ENCODE peak calls at places on chromosome 17, in seven cellular contexts. One of them, this sample, is unnamed.

GRCh38 chr17:75036643-75037268 is 10.0 kb downstream of the ATP5PD start:
- DNase-seq in BJ: no peak
- DNase-seq in SJCRH30: peak; percentile 97
- DNase-seq in fibroblast of lung: peak; percentile 95
- DNase-seq in pancreas: peak; percentile 65
- DNase-seq in DND-41: peak; percentile 43
- DNase-seq in psoas muscle: peak; percentile 90
- DNase-seq in this sample: peak; percentile 55

GRCh38 chr17:5753421-5753820 is 169.1 kb upstream of the NLRP1 start:
- DNase-seq in BJ: no peak
- DNase-seq in SJCRH30: no peak
- DNase-seq in fibroblast of lung: no peak
- DNase-seq in pancreas: no peak
- DNase-seq in DND-41: no peak
- DNase-seq in psoas muscle: no peak
- DNase-seq in this sample: no peak

GRCh38 chr17:29100296-29100695 is 57.4 kb downstream of the PIPOX start:
- DNase-seq in BJ: no peak
- DNase-seq in SJCRH30: no peak
- DNase-seq in fibroblast of lung: no peak
- DNase-seq in pancreas: no peak
- DNase-seq in DND-41: no peak
- DNase-seq in psoas muscle: no peak
- DNase-seq in this sample: no peak

GRCh38 chr17:4808378-4808767 is 1.4 kb downstream of the PLD2 start:
- DNase-seq in BJ: no peak
- DNase-seq in SJCRH30: no peak
- DNase-seq in fibroblast of lung: peak; percentile 26
- DNase-seq in pancreas: peak; percentile 79
- DNase-seq in DND-41: no peak
- DNase-seq in psoas muscle: peak; percentile 46
- DNase-seq in this sample: peak; percentile 61

GRCh38 chr17:5837055-5837491 is 233.1 kb upstream of the WSCD1 start:
- DNase-seq in BJ: peak; percentile 19
- DNase-seq in SJCRH30: no peak
- DNase-seq in fibroblast of lung: no peak
- DNase-seq in pancreas: no peak
- DNase-seq in DND-41: no peak
- DNase-seq in psoas muscle: no peak
- DNase-seq in this sample: no peak

GRCh38 chr17:33370384-33370783 is 77.3 kb upstream of the ASIC2 start:
- DNase-seq in BJ: no peak
- DNase-seq in SJCRH30: no peak
- DNase-seq in fibroblast of lung: no peak
- DNase-seq in pancreas: no peak
- DNase-seq in DND-41: no peak
- DNase-seq in psoas muscle: no peak
- DNase-seq in this sample: peak; percentile 46

GRCh38 chr17:76204277-76204676 is 36.0 kb downstream of the RNF157 start:
- DNase-seq in BJ: peak; percentile 20
- DNase-seq in SJCRH30: peak; percentile 20
- DNase-seq in fibroblast of lung: peak; percentile 60
- DNase-seq in pancreas: no peak
- DNase-seq in DND-41: no peak
- DNase-seq in psoas muscle: no peak
- DNase-seq in this sample: no peak

GRCh38 chr17:73747221-73748002 is 103.2 kb upstream of the SDK2 start:
- DNase-seq in BJ: no peak
- DNase-seq in SJCRH30: no peak
- DNase-seq in fibroblast of lung: no peak
- DNase-seq in pancreas: peak; percentile 71
- DNase-seq in DND-41: no peak
- DNase-seq in psoas muscle: no peak
- DNase-seq in this sample: no peak

GRCh38 chr17:17088511-17089205 is 46.4 kb downstream of the MPRIP start:
- DNase-seq in BJ: no peak
- DNase-seq in SJCRH30: no peak
- DNase-seq in fibroblast of lung: no peak
- DNase-seq in pancreas: no peak
- DNase-seq in DND-41: no peak
- DNase-seq in psoas muscle: no peak
- DNase-seq in this sample: no peak

GRCh38 chr17:46811978-46812583 is 6.4 kb downstream of the WNT3 start:
- DNase-seq in BJ: peak; percentile 36
- DNase-seq in SJCRH30: no peak
- DNase-seq in fibroblast of lung: no peak
- DNase-seq in pancreas: no peak
- DNase-seq in DND-41: no peak
- DNase-seq in psoas muscle: no peak
- DNase-seq in this sample: peak; percentile 60

GRCh38 chr17:65013613-65014391 is 42.7 kb downstream of the GNA13 start:
- DNase-seq in BJ: peak; percentile 57
- DNase-seq in SJCRH30: no peak
- DNase-seq in fibroblast of lung: peak; percentile 93
- DNase-seq in pancreas: no peak
- DNase-seq in DND-41: no peak
- DNase-seq in psoas muscle: no peak
- DNase-seq in this sample: no peak

GRCh38 chr17:30939059-30939689 is 17.4 kb downstream of the ADAP2 start:
- DNase-seq in BJ: no peak
- DNase-seq in SJCRH30: no peak
- DNase-seq in fibroblast of lung: peak; percentile 15
- DNase-seq in pancreas: no peak
- DNase-seq in DND-41: peak; percentile 11
- DNase-seq in psoas muscle: no peak
- DNase-seq in this sample: no peak

GRCh38 chr17:66849851-66850580 is 15.1 kb downstream of the CACNG5 start:
- DNase-seq in BJ: no peak
- DNase-seq in SJCRH30: no peak
- DNase-seq in fibroblast of lung: no peak
- DNase-seq in pancreas: no peak
- DNase-seq in DND-41: no peak
- DNase-seq in psoas muscle: no peak
- DNase-seq in this sample: no peak

GRCh38 chr17:35578929-35579448 is 618 bp upstream of the PEX12 start:
- DNase-seq in BJ: no peak
- DNase-seq in SJCRH30: no peak
- DNase-seq in fibroblast of lung: no peak
- DNase-seq in pancreas: no peak
- DNase-seq in DND-41: no peak
- DNase-seq in psoas muscle: no peak
- DNase-seq in this sample: no peak

GRCh38 chr17:53058031-53058430 is 764.7 kb upstream of the KIF2B start:
- DNase-seq in BJ: no peak
- DNase-seq in SJCRH30: peak; percentile 77
- DNase-seq in fibroblast of lung: no peak
- DNase-seq in pancreas: no peak
- DNase-seq in DND-41: no peak
- DNase-seq in psoas muscle: no peak
- DNase-seq in this sample: no peak

GRCh38 chr17:67078292-67078691 is 33.9 kb downstream of the CACNG1 start:
- DNase-seq in BJ: no peak
- DNase-seq in SJCRH30: no peak
- DNase-seq in fibroblast of lung: no peak
- DNase-seq in pancreas: no peak
- DNase-seq in DND-41: no peak
- DNase-seq in psoas muscle: no peak
- DNase-seq in this sample: no peak

GRCh38 chr17:5892897-5893656 is 177.1 kb upstream of the WSCD1 start:
- DNase-seq in BJ: no peak
- DNase-seq in SJCRH30: peak; percentile 11
- DNase-seq in fibroblast of lung: no peak
- DNase-seq in pancreas: no peak
- DNase-seq in DND-41: no peak
- DNase-seq in psoas muscle: no peak
- DNase-seq in this sample: peak; percentile 42

GRCh38 chr17:41082565-41083136 is 1.3 kb upstream of the KRTAP4-7 start:
- DNase-seq in BJ: no peak
- DNase-seq in SJCRH30: no peak
- DNase-seq in fibroblast of lung: no peak
- DNase-seq in pancreas: no peak
- DNase-seq in DND-41: no peak
- DNase-seq in psoas muscle: no peak
- DNase-seq in this sample: no peak

GRCh38 chr17:47102914-47103313 is 86.2 kb downstream of the CDC27 start:
- DNase-seq in BJ: no peak
- DNase-seq in SJCRH30: no peak
- DNase-seq in fibroblast of lung: no peak
- DNase-seq in pancreas: no peak
- DNase-seq in DND-41: no peak
- DNase-seq in psoas muscle: no peak
- DNase-seq in this sample: no peak

GRCh38 chr17:64223283-64223682 is 39.8 kb downstream of the TEX2 start:
- DNase-seq in BJ: no peak
- DNase-seq in SJCRH30: no peak
- DNase-seq in fibroblast of lung: no peak
- DNase-seq in pancreas: no peak
- DNase-seq in DND-41: no peak
- DNase-seq in psoas muscle: no peak
- DNase-seq in this sample: no peak

GRCh38 chr17:28141333-28141732 is 98.9 kb downstream of the NLK start:
- DNase-seq in BJ: no peak
- DNase-seq in SJCRH30: no peak
- DNase-seq in fibroblast of lung: no peak
- DNase-seq in pancreas: no peak
- DNase-seq in DND-41: no peak
- DNase-seq in psoas muscle: no peak
- DNase-seq in this sample: no peak

GRCh38 chr17:12995896-12996295 is 21.9 kb downstream of the ELAC2 start:
- DNase-seq in BJ: no peak
- DNase-seq in SJCRH30: no peak
- DNase-seq in fibroblast of lung: no peak
- DNase-seq in pancreas: peak; percentile 47
- DNase-seq in DND-41: no peak
- DNase-seq in psoas muscle: no peak
- DNase-seq in this sample: peak; percentile 21
- H3K4me3 ChIP-seq in BJ: no peak overlapping the region
- H3K4me3 ChIP-seq in SJCRH30: no peak overlapping the region
- H3K4me3 ChIP-seq in fibroblast of lung: no peak overlapping the region
- H3K4me3 ChIP-seq in pancreas: no peak overlapping the region
- H3K4me3 ChIP-seq in DND-41: no peak overlapping the region
- H3K4me3 ChIP-seq in psoas muscle: no peak overlapping the region
- H3K4me3 ChIP-seq in this sample: no peak overlapping the region

GRCh38 chr17:78432929-78433727 is 54.7 kb downstream of the PGS1 start:
- DNase-seq in BJ: no peak
- DNase-seq in SJCRH30: no peak
- DNase-seq in fibroblast of lung: no peak
- DNase-seq in pancreas: no peak
- DNase-seq in DND-41: no peak
- DNase-seq in psoas muscle: no peak
- DNase-seq in this sample: peak; percentile 44
- H3K27me3 ChIP-seq in BJ: peaks cover 6% of the 10 kb centered on the region
- H3K27me3 ChIP-seq in SJCRH30: no peaks in the 10 kb centered on the region
- H3K27me3 ChIP-seq in fibroblast of lung: no peaks in the 10 kb centered on the region
- H3K27me3 ChIP-seq in pancreas: no peaks in the 10 kb centered on the region
- H3K27me3 ChIP-seq in DND-41: no peaks in the 10 kb centered on the region
- H3K27me3 ChIP-seq in psoas muscle: peaks cover 4% of the 10 kb centered on the region
- H3K27me3 ChIP-seq in this sample: no peaks in the 10 kb centered on the region

GRCh38 chr17:55895112-55895759 is 144.4 kb downstream of the PCTP start:
- DNase-seq in BJ: no peak
- DNase-seq in SJCRH30: no peak
- DNase-seq in fibroblast of lung: no peak
- DNase-seq in pancreas: no peak
- DNase-seq in DND-41: peak; percentile 74
- DNase-seq in psoas muscle: peak; percentile 25
- DNase-seq in this sample: no peak

GRCh38 chr17:55903028-55903690 is 152.3 kb downstream of the PCTP start:
- DNase-seq in BJ: no peak
- DNase-seq in SJCRH30: peak; percentile 24
- DNase-seq in fibroblast of lung: no peak
- DNase-seq in pancreas: no peak
- DNase-seq in DND-41: no peak
- DNase-seq in psoas muscle: no peak
- DNase-seq in this sample: no peak

GRCh38 chr17:55898195-55898594 is 147.3 kb downstream of the PCTP start:
- DNase-seq in BJ: no peak
- DNase-seq in SJCRH30: no peak
- DNase-seq in fibroblast of lung: no peak
- DNase-seq in pancreas: no peak
- DNase-seq in DND-41: no peak
- DNase-seq in psoas muscle: peak; percentile 19
- DNase-seq in this sample: no peak

DNA sequence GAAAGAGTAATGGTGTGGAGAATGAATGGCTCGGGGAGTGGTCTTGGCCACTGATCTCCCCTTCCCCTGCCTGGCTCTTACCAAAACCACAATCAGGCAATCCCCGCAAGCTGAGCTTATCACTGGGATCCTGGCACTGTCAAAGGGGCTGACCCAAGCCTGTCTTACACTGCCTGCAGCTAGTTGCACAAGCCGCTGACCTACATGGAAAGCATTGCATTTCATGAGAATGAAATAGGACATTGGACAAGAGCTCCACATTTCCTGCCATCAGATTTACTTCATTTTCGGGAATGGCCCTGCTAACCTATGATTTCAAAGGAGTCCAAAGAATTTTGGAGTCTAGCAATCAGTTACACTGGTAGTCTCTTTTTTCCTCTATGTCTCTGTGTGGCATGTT is 146.4 kb downstream of the PCTP start:
- DNase-seq in BJ: no peak
- DNase-seq in SJCRH30: no peak
- DNase-seq in fibroblast of lung: no peak
- DNase-seq in pancreas: no peak
- DNase-seq in DND-41: no peak
- DNase-seq in psoas muscle: peak; percentile 49
- DNase-seq in this sample: no peak
- H3K36me3 ChIP-seq in BJ: no peaks in the 10 kb centered on the region
- H3K36me3 ChIP-seq in SJCRH30: no peaks in the 10 kb centered on the region
- H3K36me3 ChIP-seq in fibroblast of lung: no peaks in the 10 kb centered on the region
- H3K36me3 ChIP-seq in pancreas: no peaks in the 10 kb centered on the region
- H3K36me3 ChIP-seq in DND-41: no peaks in the 10 kb centered on the region
- H3K36me3 ChIP-seq in psoas muscle: no peaks in the 10 kb centered on the region
- H3K36me3 ChIP-seq in this sample: no peaks in the 10 kb centered on the region

DNA sequence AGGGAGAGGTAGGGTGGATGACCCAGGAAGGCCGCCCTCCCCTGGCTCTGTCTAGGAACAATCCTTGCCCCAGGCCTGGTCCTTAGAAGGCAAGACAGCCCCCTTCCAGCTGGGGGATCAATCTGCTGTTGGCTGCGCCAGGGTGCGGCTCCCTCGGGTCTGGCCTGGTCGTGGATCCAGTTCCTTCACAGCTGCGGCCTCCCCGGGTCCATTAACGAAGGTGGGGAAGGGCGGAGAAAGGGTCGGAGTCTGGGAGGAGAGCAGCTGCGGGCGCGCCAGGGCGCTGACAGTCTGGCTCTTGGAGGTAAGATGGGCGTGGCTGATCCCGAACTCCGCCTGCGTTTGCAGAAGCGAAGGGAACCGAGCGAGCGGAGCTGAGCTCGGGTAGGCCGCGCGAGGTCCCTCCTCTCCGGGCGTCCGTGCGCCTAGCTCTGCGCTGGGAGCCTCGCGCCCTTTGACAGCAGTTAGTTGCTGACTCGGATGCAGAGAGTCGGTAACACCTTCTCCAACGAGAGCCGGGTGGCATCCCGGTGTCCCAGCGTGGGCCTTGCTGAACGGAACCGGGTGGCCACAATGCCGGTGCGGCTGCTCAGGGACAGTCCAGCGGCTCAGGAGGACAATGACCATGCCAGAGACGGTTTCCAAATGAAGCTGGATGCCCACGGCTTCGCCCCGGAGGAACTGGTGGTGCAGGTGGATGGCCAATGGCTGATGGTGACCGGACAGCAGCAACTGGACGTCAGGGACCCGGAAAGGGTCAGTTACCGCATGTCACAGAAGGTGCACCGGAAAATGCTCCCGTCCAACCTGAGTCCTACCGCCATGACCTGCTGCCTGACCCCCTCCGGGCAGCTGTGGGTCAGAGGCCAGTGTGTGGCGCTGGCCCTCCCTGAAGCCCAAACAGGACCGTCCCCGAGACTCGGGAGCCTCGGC is at the start of gene HSPB9:
- DNase-seq in BJ: no peak
- DNase-seq in SJCRH30: no peak
- DNase-seq in fibroblast of lung: no peak
- DNase-seq in pancreas: peak; percentile 88
- DNase-seq in DND-41: no peak
- DNase-seq in psoas muscle: peak; percentile 58
- DNase-seq in this sample: peak; percentile 95
- H3K4me3 ChIP-seq in BJ: no peak within 1 kb of the TSS
- H3K4me3 ChIP-seq in SJCRH30: no peak within 1 kb of the TSS
- H3K4me3 ChIP-seq in fibroblast of lung: no peak within 1 kb of the TSS
- H3K4me3 ChIP-seq in pancreas: peak within 1 kb of the TSS; percentile 79
- H3K4me3 ChIP-seq in DND-41: no peak within 1 kb of the TSS
- H3K4me3 ChIP-seq in psoas muscle: peak within 1 kb of the TSS; percentile 82
- H3K4me3 ChIP-seq in this sample: peak within 1 kb of the TSS; percentile 25